ENCODE peak calls at places on chromosomes 16 and 17, in four cellular contexts. One of them, this sample, is unnamed. For H3K4me1, the result is how much of the 10 kb centered on the place peaks cover.

GRCh38 chr17:57597531-57598453 is 147.3 kb downstream of the CCDC182 start:
- DNase-seq in HepG2: peak
- DNase-seq in breast epithelium: peak
- DNase-seq in stomach: peak
- DNase-seq in this sample: peak

GRCh38 chr16:69554495-69554894 is 11.3 kb upstream of the NFAT5 start:
- DNase-seq in HepG2: no peak
- DNase-seq in breast epithelium: no peak
- DNase-seq in stomach: no peak
- DNase-seq in this sample: no peak

GRCh38 chr17:75097865-75098264 is 10.1 kb downstream of the SLC16A5 start:
- DNase-seq in HepG2: no peak
- DNase-seq in breast epithelium: no peak
- DNase-seq in stomach: no peak
- DNase-seq in this sample: no peak

GRCh38 chr17:77254961-77255741 is 114.4 kb downstream of the SEC14L1 start:
- DNase-seq in HepG2: peak
- DNase-seq in breast epithelium: peak
- DNase-seq in stomach: peak
- DNase-seq in this sample: no peak

GRCh38 chr16:84617068-84617630 is 729 bp downstream of the COTL1 start:
- DNase-seq in HepG2: no peak
- DNase-seq in breast epithelium: no peak
- DNase-seq in stomach: peak
- DNase-seq in this sample: peak

GRCh38 chr16:50310308-50311133 is 44.2 kb downstream of the ADCY7 start:
- DNase-seq in HepG2: peak
- DNase-seq in breast epithelium: no peak
- DNase-seq in stomach: peak
- DNase-seq in this sample: no peak

GRCh38 chr17:15112881-15113617 is 152.1 kb downstream of the PMP22 start:
- DNase-seq in HepG2: no peak
- DNase-seq in breast epithelium: no peak
- DNase-seq in stomach: no peak
- DNase-seq in this sample: no peak

GRCh38 chr16:2447920-2448583 is 11.9 kb upstream of the TEDC2 start:
- DNase-seq in HepG2: no peak
- DNase-seq in breast epithelium: no peak
- DNase-seq in stomach: no peak
- DNase-seq in this sample: no peak

GRCh38 chr17:39236981-39237441 is 11.3 kb upstream of the STAC2 start:
- DNase-seq in HepG2: no peak
- DNase-seq in breast epithelium: no peak
- DNase-seq in stomach: no peak
- DNase-seq in this sample: no peak

GRCh38 chr17:3738562-3739295 is 15.0 kb downstream of the HASPIN start:
- DNase-seq in HepG2: no peak
- DNase-seq in breast epithelium: peak
- DNase-seq in stomach: peak
- DNase-seq in this sample: peak

GRCh38 chr16:69131167-69131748 is 1.1 kb downstream of the CHTF8 start:
- DNase-seq in HepG2: no peak
- DNase-seq in breast epithelium: no peak
- DNase-seq in stomach: no peak
- DNase-seq in this sample: no peak

GRCh38 chr16:65634291-65634690 is 512.4 kb upstream of the CDH11 start:
- DNase-seq in HepG2: no peak
- DNase-seq in breast epithelium: no peak
- DNase-seq in stomach: no peak
- DNase-seq in this sample: no peak

GRCh38 chr17:77231076-77231871 is 90.5 kb downstream of the SEC14L1 start:
- DNase-seq in HepG2: no peak
- DNase-seq in breast epithelium: no peak
- DNase-seq in stomach: no peak
- DNase-seq in this sample: no peak

GRCh38 chr17:47934856-47935255 is 6.5 kb upstream of the PNPO start:
- DNase-seq in HepG2: no peak
- DNase-seq in breast epithelium: no peak
- DNase-seq in stomach: no peak
- DNase-seq in this sample: no peak

GRCh38 chr17:75265614-75266314 is 4.1 kb downstream of the MRPS7 start:
- DNase-seq in HepG2: no peak
- DNase-seq in breast epithelium: no peak
- DNase-seq in stomach: no peak
- DNase-seq in this sample: no peak

GRCh38 chr17:75641343-75641742 is 8.1 kb downstream of the SMIM5 start:
- DNase-seq in HepG2: no peak
- DNase-seq in breast epithelium: no peak
- DNase-seq in stomach: no peak
- DNase-seq in this sample: no peak

GRCh38 chr17:78555741-78556401 is 21.3 kb downstream of the DNAH17 start:
- DNase-seq in HepG2: no peak
- DNase-seq in breast epithelium: no peak
- DNase-seq in stomach: no peak
- DNase-seq in this sample: no peak

GRCh38 chr16:54568897-54569807 is 282.6 kb upstream of the IRX3 start:
- DNase-seq in HepG2: no peak
- DNase-seq in breast epithelium: no peak
- DNase-seq in stomach: no peak
- DNase-seq in this sample: no peak

GRCh38 chr17:78279360-78279990 is 48.0 kb downstream of the TMEM235 start:
- DNase-seq in HepG2: no peak
- DNase-seq in breast epithelium: no peak
- DNase-seq in stomach: no peak
- DNase-seq in this sample: no peak

GRCh38 chr16:12321363-12321762 is 344.8 kb downstream of the SNX29 start:
- DNase-seq in HepG2: peak
- DNase-seq in breast epithelium: no peak
- DNase-seq in stomach: no peak
- DNase-seq in this sample: no peak

GRCh38 chr17:8025176-8025911 is 13.5 kb upstream of the ALOX15B start:
- DNase-seq in HepG2: no peak
- DNase-seq in breast epithelium: no peak
- DNase-seq in stomach: no peak
- DNase-seq in this sample: no peak

GRCh38 chr17:60743282-60743681 is 65.6 kb downstream of the BCAS3 start:
- DNase-seq in HepG2: no peak
- DNase-seq in breast epithelium: no peak
- DNase-seq in stomach: no peak
- DNase-seq in this sample: no peak
- H3K4me3 ChIP-seq in HepG2: no peak
- H3K4me3 ChIP-seq in breast epithelium: peak
- H3K4me3 ChIP-seq in stomach: no peak
- H3K4me3 ChIP-seq in this sample: no peak

DNA sequence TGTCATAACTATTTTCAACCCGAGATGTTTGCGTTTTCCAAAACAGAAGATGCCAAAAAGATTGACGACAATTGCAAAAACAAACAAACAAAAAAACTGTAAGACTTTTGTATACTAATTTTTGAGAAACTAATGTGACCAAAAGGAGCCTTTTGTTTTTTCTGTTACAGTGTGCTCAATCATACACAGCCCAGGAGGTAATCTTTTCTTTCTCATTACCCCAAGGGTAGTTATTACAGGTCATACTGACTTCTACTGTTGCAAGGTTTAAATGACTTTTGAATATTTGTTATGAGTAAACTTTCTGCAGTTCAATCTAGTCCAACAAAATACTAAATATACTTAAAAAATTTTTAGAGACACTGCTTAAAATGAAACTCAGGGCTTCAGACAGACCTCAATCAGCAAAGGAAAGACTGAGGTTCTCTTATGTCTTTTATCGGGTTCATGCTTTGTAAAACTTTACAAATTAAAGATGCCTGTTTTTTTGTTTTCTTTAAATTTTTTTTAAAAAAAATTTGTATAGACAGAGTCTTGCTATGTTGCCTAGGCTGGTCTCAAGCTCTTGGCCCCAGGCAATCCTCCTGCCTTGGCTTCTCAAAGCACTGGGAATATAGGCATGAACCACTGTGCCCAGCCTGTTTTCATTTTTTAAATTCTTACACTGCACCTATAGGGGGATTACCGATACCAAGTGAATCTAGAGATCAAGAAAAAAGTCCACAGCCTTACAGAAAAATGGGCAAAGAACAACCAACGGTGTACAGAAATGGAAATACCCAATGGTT is 47.6 kb downstream of the SPOP start:
- DNase-seq in HepG2: no peak
- DNase-seq in breast epithelium: no peak
- DNase-seq in stomach: no peak
- DNase-seq in this sample: no peak
- H3K4me1 ChIP-seq in HepG2: under half
- H3K4me1 ChIP-seq in breast epithelium: under half
- H3K4me1 ChIP-seq in stomach: half or more
- H3K4me1 ChIP-seq in this sample: half or more

GRCh38 chr17:82084373-82085030 is 13.5 kb downstream of the FASN start:
- DNase-seq in HepG2: no peak
- DNase-seq in breast epithelium: no peak
- DNase-seq in stomach: no peak
- DNase-seq in this sample: no peak

GRCh38 chr17:82087961-82088837 is 9.8 kb downstream of the FASN start:
- DNase-seq in HepG2: no peak
- DNase-seq in breast epithelium: no peak
- DNase-seq in stomach: no peak
- DNase-seq in this sample: no peak

GRCh38 chr17:82086941-82087906 is 10.8 kb downstream of the FASN start:
- DNase-seq in HepG2: no peak
- DNase-seq in breast epithelium: no peak
- DNase-seq in stomach: no peak
- DNase-seq in this sample: no peak

GRCh38 chr17:82085031-82085861 is 12.8 kb downstream of the FASN start:
- DNase-seq in HepG2: no peak
- DNase-seq in breast epithelium: no peak
- DNase-seq in stomach: no peak
- DNase-seq in this sample: no peak

GRCh38 chr17:82085931-82086764 is 11.9 kb downstream of the FASN start:
- DNase-seq in HepG2: no peak
- DNase-seq in breast epithelium: no peak
- DNase-seq in stomach: no peak
- DNase-seq in this sample: no peak
- TF ChIP-seq POLR2A in HepG2: no peak
- TF ChIP-seq POLR2A in breast epithelium: no peak
- TF ChIP-seq POLR2A in stomach: no peak
- TF ChIP-seq POLR2A in this sample: no peak

GRCh38 chr16:67282447-67282805 is 3.1 kb downstream of the PLEKHG4 start:
- DNase-seq in HepG2: no peak
- DNase-seq in breast epithelium: no peak
- DNase-seq in stomach: no peak
- DNase-seq in this sample: no peak

GRCh38 chr16:67278773-67279295 is 498 bp upstream of the PLEKHG4 start:
- DNase-seq in HepG2: no peak
- DNase-seq in breast epithelium: no peak
- DNase-seq in stomach: no peak
- DNase-seq in this sample: peak

GRCh38 chr16:67279296-67280089 is at the start of gene PLEKHG4:
- DNase-seq in HepG2: peak
- DNase-seq in breast epithelium: peak
- DNase-seq in stomach: peak
- DNase-seq in this sample: peak

GRCh38 chr16:67281536-67282446 is 2.5 kb downstream of the PLEKHG4 start:
- DNase-seq in HepG2: no peak
- DNase-seq in breast epithelium: no peak
- DNase-seq in stomach: no peak
- DNase-seq in this sample: no peak

DNA sequence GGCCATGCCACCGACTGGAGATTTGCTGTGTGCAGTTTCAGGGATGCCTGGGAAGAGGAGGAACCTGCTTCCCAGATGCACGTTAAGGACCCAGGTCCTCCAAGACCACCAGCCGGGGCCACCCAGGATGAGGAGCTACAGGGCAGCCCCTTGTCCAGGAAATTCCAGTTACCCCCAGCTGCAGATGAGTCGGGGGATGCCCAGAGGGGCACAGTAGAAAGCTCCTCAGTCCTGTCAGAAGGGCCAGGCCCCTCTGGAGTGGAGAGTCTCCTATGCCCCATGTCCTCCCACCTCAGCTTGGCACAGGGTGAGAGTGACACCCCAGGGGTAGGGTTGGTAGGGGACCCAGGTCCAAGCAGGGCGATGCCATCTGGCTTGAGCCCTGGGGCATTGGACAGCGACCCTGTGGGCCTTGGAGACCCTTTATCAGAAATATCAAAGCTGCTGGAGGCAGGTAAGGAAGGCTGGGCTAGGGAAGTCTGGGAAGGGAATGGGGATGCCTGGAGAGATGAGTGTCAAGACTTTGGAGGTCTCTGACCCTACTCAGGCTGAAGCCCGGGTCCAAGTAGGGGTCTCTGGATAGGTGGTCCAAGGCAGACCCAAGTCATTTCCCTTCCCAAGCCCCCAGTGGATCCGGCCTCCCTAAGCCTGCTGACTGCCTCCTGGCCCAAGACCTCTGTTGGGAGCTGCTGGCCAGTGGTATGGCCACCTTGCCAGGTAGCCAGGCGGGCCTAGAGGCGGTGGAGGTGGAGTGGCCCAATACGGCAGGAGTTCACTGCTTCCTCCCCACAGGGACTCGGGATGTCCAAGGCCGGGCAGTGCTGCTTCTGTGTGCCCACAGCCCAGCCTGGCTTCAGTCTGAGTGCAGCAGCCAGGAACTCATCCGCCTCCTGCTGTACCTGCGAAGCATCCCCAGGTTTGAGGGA is 1.0 kb downstream of the PLEKHG4 start:
- DNase-seq in HepG2: no peak
- DNase-seq in breast epithelium: no peak
- DNase-seq in stomach: no peak
- DNase-seq in this sample: no peak
- H3K4me3 ChIP-seq in HepG2: no peak
- H3K4me3 ChIP-seq in breast epithelium: peak
- H3K4me3 ChIP-seq in stomach: no peak
- H3K4me3 ChIP-seq in this sample: no peak